ENCODE peak calls at places on chromosomes 2 and 18, in eight cellular contexts. U is HFFc6, G is HFF-Myc, A is GM12878, K is brain microvascular endothelial cell, L is heart left ventricle, Z is PC-3, O is vagina. T is an unnamed sample.

GRCh38 chr2:141639809-141640208 is 491.0 kb downstream of the LRP1B start:
- DNase-seq in Z (no peak), A (no peak), O (no peak), K (no peak), G (no peak), U (no peak), L (no peak), T (no peak)

GRCh38 chr2:200376422-200377142 is 70.1 kb downstream of the SPATS2L start:
- DNase-seq in O (no peak), A (no peak), Z (peak; percentile 42), K (no peak), L (no peak), U (no peak), G (no peak), T (no peak)

GRCh38 chr2:181430406-181431199 is 26.6 kb upstream of the ITGA4 start:
- DNase-seq in L (no peak), G (no peak), O (no peak), K (no peak), A (no peak), Z (peak; percentile 52), U (peak; percentile 1), T (no peak)

GRCh38 chr2:229784791-229785190 is 70.4 kb upstream of the DNER start:
- DNase-seq in G (no peak), L (no peak), O (no peak), A (no peak), Z (no peak), K (no peak), U (no peak), T (no peak)

GRCh38 chr2:69493268-69493667 is 56.0 kb upstream of the NFU1 start:
- DNase-seq in U (no peak), A (no peak), G (no peak), O (no peak), L (no peak), Z (no peak), K (no peak), T (no peak)

GRCh38 chr18:74457043-74457742 is at the start of gene DIPK1C:
- DNase-seq in Z (no peak), U (no peak), A (no peak), L (peak; percentile 72), G (no peak), K (no peak), O (no peak), T (no peak)

GRCh38 chr2:69827796-69828540 is 1.5 kb upstream of the GMCL1 start:
- DNase-seq in O (no peak), Z (no peak), G (no peak), A (no peak), U (no peak), L (no peak), K (peak; percentile 17), T (no peak)

GRCh38 chr18:9916067-9916684 is 2.4 kb downstream of the VAPA start:
- DNase-seq in U (peak; percentile 29), Z (peak; percentile 30), L (no peak), K (no peak), G (no peak), A (no peak), O (no peak), T (no peak)

GRCh38 chr2:237283136-237283928 is 130.6 kb downstream of the COL6A3 start:
- DNase-seq in L (no peak), O (no peak), U (peak; percentile 65), K (no peak), Z (peak; percentile 76), A (no peak), G (no peak), T (no peak)

GRCh38 chr2:74602553-74603281 is 45.4 kb downstream of the M1AP start:
- DNase-seq in O (no peak), U (peak; percentile 70), G (peak; percentile 31), L (no peak), Z (peak; percentile 69), A (no peak), K (no peak), T (no peak)

GRCh38 chr2:98608962-98609604 is 694 bp downstream of the UNC50 start:
- DNase-seq in Z (peak; percentile 39), L (peak; percentile 65), G (no peak), O (no peak), A (no peak), U (peak; percentile 49), K (peak; percentile 32), T (no peak)

GRCh38 chr2:37350034-37350433 is 5.6 kb downstream of the QPCT start:
- DNase-seq in A (peak; percentile 44), U (no peak), O (no peak), L (no peak), G (no peak), K (no peak), Z (peak; percentile 26), T (no peak)

GRCh38 chr18:11980555-11981382 is 538 bp upstream of the IMPA2 start:
- DNase-seq in Z (peak; percentile 99), O (peak; percentile 99), K (peak; percentile 92), G (peak; percentile 94), U (peak; percentile 97), L (peak; percentile 99), A (peak; percentile 82), T (peak; percentile 98)

GRCh38 chr2:191247381-191248057 is 2.3 kb downstream of the MYO1B start:
- DNase-seq in K (peak; percentile 95), G (peak; percentile 76), O (no peak), A (no peak), L (no peak), Z (peak; percentile 83), U (peak; percentile 92), T (no peak)

GRCh38 chr2:134408386-134408785 is 154.5 kb downstream of the MGAT5 start:
- DNase-seq in L (no peak), K (peak; percentile 22), O (no peak), Z (peak; percentile 35), U (peak; percentile 63), A (no peak), G (no peak), T (no peak)

GRCh38 chr2:121626777-121627524 is 22.3 kb downstream of the CLASP1 start:
- DNase-seq in L (no peak), G (no peak), Z (no peak), A (no peak), K (peak; percentile 6), O (no peak), U (no peak), T (no peak)

GRCh38 chr2:208254871-208255556 is at the start of gene IDH1:
- DNase-seq in K (peak; percentile 93), L (peak; percentile 98), Z (peak; percentile 97), U (peak; percentile 93), A (peak; percentile 60), O (peak; percentile 93), G (peak; percentile 80), T (peak; percentile 100)

GRCh38 chr2:36770542-36771287 is 74.2 kb downstream of the VIT start:
- DNase-seq in L (no peak), U (peak; percentile 35), O (no peak), K (peak; percentile 7), Z (peak; percentile 49), A (no peak), G (peak; percentile 29), T (peak; percentile 18)

GRCh38 chr2:164840930-164841718 is 499 bp downstream of the COBLL1 start:
- DNase-seq in L (peak; percentile 88), U (peak; percentile 57), O (no peak), K (peak; percentile 45), Z (peak; percentile 70), A (no peak), G (no peak), T (peak; percentile 65)

GRCh38 chr2:26020214-26020613 is 13.7 kb upstream of the RAB10 start:
- DNase-seq in U (no peak), O (no peak), L (no peak), A (no peak), K (no peak), G (no peak), Z (no peak), T (no peak)

GRCh38 chr2:26024260-26024659 is 9.6 kb upstream of the RAB10 start:
- DNase-seq in L (no peak), G (no peak), U (no peak), A (no peak), O (no peak), Z (no peak), K (no peak), T (no peak)

GRCh38 chr2:26025509-26025908 is 8.4 kb upstream of the RAB10 start:
- DNase-seq in U (peak; percentile 18), G (no peak), Z (no peak), K (no peak), O (no peak), L (no peak), A (no peak), T (no peak)
- TF ChIP-seq CTCF in U (peak; percentile 19), G (no peak), Z (no peak), K (no peak), O (no peak), L (no peak), A (no peak), T (no peak)

GRCh38 chr2:232525199-232525598 is 761 bp upstream of the CHRND start:
- DNase-seq in K (no peak), O (no peak), U (no peak), G (no peak), L (no peak), Z (no peak), A (no peak), T (no peak)

GRCh38 chr2:232522014-232522854 is 2.0 kb downstream of the PRSS56 start:
- DNase-seq in A (no peak), K (no peak), U (no peak), Z (peak; percentile 40), O (no peak), L (peak; percentile 83), G (no peak), T (peak; percentile 74)

GRCh38 chr2:232522855-232523681 is 2.9 kb downstream of the PRSS56 start:
- DNase-seq in U (no peak), K (no peak), G (no peak), O (no peak), Z (no peak), A (no peak), L (no peak), T (no peak)

GRCh38 chr2:232524771-232525170 is 1.2 kb upstream of the CHRND start:
- DNase-seq in L (no peak), K (no peak), U (no peak), G (no peak), Z (no peak), A (no peak), O (no peak), T (no peak)

GRCh38 chr2:232523682-232524597 is 2.0 kb upstream of the CHRND start:
- DNase-seq in Z (peak; percentile 12), A (no peak), L (no peak), U (no peak), G (no peak), K (no peak), O (no peak), T (peak; percentile 68)
- TF ChIP-seq CTCF in Z (peak; percentile 37), A (no peak), L (no peak), U (peak; percentile 31), G (peak; percentile 39), K (peak; percentile 48), O (no peak), T (peak; percentile 49)

DNA sequence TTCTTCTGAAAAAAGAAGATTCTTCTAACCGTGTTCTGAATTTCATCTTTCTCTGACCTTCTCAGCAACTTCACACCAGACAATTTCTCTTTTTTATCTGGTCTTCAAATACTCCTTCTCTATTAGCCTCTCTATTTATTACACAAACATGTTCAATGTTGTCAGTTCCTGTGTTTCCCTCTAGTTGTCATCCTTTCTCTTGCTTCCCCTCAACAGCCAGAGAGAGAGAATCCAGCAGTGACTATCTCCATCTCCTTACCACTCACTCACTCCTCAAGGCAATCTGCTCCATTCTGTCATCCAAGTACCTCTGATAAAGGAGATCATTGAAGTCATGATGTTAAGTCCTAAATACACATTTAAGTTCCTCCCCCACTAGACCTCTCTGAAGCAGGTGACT is 491.9 kb upstream of the CHAC2 start:
- DNase-seq in G (no peak), U (no peak), L (no peak), O (no peak), A (no peak), K (no peak), Z (no peak), T (no peak)
- TF ChIP-seq CTCF in G (no peak), U (no peak), L (no peak), O (no peak), A (no peak), K (no peak), Z (peak; percentile 32), T (no peak)

GRCh38 chr18:58991127-58991798 is 126.6 kb downstream of the ZNF532 start:
- DNase-seq in A (peak; percentile 76), L (no peak), K (no peak), Z (peak; percentile 65), O (no peak), U (no peak), G (no peak), T (no peak)
- TF ChIP-seq CTCF in A (no peak), L (no peak), K (no peak), Z (no peak), O (no peak), U (peak; percentile 41), G (no peak), T (no peak)